ENCODE peak calls at places on chromosome X, in nine cellular contexts. One of them, this sample, is unnamed.

GRCh38 chrX:129540068-129540653 is at the start of gene OCRL:
- DNase-seq in mesenchymal stem cell: peak
- DNase-seq in fibroblast of mammary gland: peak
- DNase-seq in pancreas: peak
- DNase-seq in AG10803: peak
- DNase-seq in lower lobe of right lung: peak
- DNase-seq in BE2C: peak
- DNase-seq in upper lobe of right lung: peak
- DNase-seq in NB4: peak
- DNase-seq in this sample: peak

GRCh38 chrX:12779534-12779933 is 11.7 kb upstream of the PRPS2 start:
- DNase-seq in AG10803: no peak
- DNase-seq in NB4: no peak
- DNase-seq in pancreas: no peak
- DNase-seq in fibroblast of mammary gland: no peak
- DNase-seq in mesenchymal stem cell: peak
- DNase-seq in upper lobe of right lung: no peak
- DNase-seq in BE2C: no peak
- DNase-seq in lower lobe of right lung: no peak
- DNase-seq in this sample: peak

GRCh38 chrX:2497961-2498780 is 2.6 kb downstream of the DHRSX start:
- DNase-seq in AG10803: peak
- DNase-seq in upper lobe of right lung: no peak
- DNase-seq in fibroblast of mammary gland: peak
- DNase-seq in NB4: no peak
- DNase-seq in pancreas: no peak
- DNase-seq in lower lobe of right lung: no peak
- DNase-seq in mesenchymal stem cell: peak
- DNase-seq in BE2C: no peak
- DNase-seq in this sample: peak

GRCh38 chrX:77167993-77168392 is 279.2 kb upstream of the FGF16 start:
- DNase-seq in fibroblast of mammary gland: no peak
- DNase-seq in BE2C: no peak
- DNase-seq in NB4: peak
- DNase-seq in AG10803: no peak
- DNase-seq in lower lobe of right lung: no peak
- DNase-seq in mesenchymal stem cell: no peak
- DNase-seq in pancreas: no peak
- DNase-seq in upper lobe of right lung: no peak
- DNase-seq in this sample: peak

GRCh38 chrX:110563276-110563675 is 204.6 kb downstream of the RTL9 start:
- DNase-seq in lower lobe of right lung: no peak
- DNase-seq in mesenchymal stem cell: no peak
- DNase-seq in fibroblast of mammary gland: peak
- DNase-seq in upper lobe of right lung: no peak
- DNase-seq in BE2C: no peak
- DNase-seq in pancreas: no peak
- DNase-seq in NB4: no peak
- DNase-seq in AG10803: peak
- DNase-seq in this sample: peak

GRCh38 chrX:9163153-9163790 is 129.3 kb upstream of the FAM9B start:
- DNase-seq in fibroblast of mammary gland: peak
- DNase-seq in NB4: no peak
- DNase-seq in lower lobe of right lung: no peak
- DNase-seq in mesenchymal stem cell: peak
- DNase-seq in BE2C: no peak
- DNase-seq in AG10803: peak
- DNase-seq in pancreas: no peak
- DNase-seq in upper lobe of right lung: no peak
- DNase-seq in this sample: no peak

GRCh38 chrX:144790148-144790547 is 457.2 kb upstream of the SPANXN1 start:
- DNase-seq in pancreas: no peak
- DNase-seq in lower lobe of right lung: no peak
- DNase-seq in NB4: no peak
- DNase-seq in upper lobe of right lung: no peak
- DNase-seq in fibroblast of mammary gland: no peak
- DNase-seq in AG10803: no peak
- DNase-seq in mesenchymal stem cell: no peak
- DNase-seq in BE2C: no peak
- DNase-seq in this sample: no peak

GRCh38 chrX:37509349-37509748 is 62.1 kb upstream of the LANCL3 start:
- DNase-seq in AG10803: no peak
- DNase-seq in BE2C: no peak
- DNase-seq in mesenchymal stem cell: no peak
- DNase-seq in pancreas: no peak
- DNase-seq in fibroblast of mammary gland: peak
- DNase-seq in upper lobe of right lung: no peak
- DNase-seq in NB4: peak
- DNase-seq in lower lobe of right lung: no peak
- DNase-seq in this sample: peak

GRCh38 chrX:129793604-129794191 is 13.9 kb downstream of the SASH3 start:
- DNase-seq in mesenchymal stem cell: no peak
- DNase-seq in AG10803: no peak
- DNase-seq in NB4: no peak
- DNase-seq in pancreas: no peak
- DNase-seq in BE2C: no peak
- DNase-seq in upper lobe of right lung: no peak
- DNase-seq in fibroblast of mammary gland: no peak
- DNase-seq in lower lobe of right lung: no peak
- DNase-seq in this sample: no peak

GRCh38 chrX:29992083-29992482 is 223.3 kb upstream of the MAGEB2 start:
- DNase-seq in AG10803: no peak
- DNase-seq in BE2C: no peak
- DNase-seq in mesenchymal stem cell: no peak
- DNase-seq in lower lobe of right lung: no peak
- DNase-seq in fibroblast of mammary gland: no peak
- DNase-seq in upper lobe of right lung: no peak
- DNase-seq in pancreas: no peak
- DNase-seq in NB4: no peak
- DNase-seq in this sample: no peak

GRCh38 chrX:53319614-53320542 is 38.5 kb upstream of the IQSEC2 start:
- DNase-seq in AG10803: no peak
- DNase-seq in BE2C: no peak
- DNase-seq in lower lobe of right lung: no peak
- DNase-seq in fibroblast of mammary gland: no peak
- DNase-seq in mesenchymal stem cell: no peak
- DNase-seq in upper lobe of right lung: no peak
- DNase-seq in pancreas: no peak
- DNase-seq in NB4: peak
- DNase-seq in this sample: no peak

GRCh38 chrX:44157858-44158257 is 184.7 kb upstream of the NDP start:
- DNase-seq in AG10803: peak
- DNase-seq in mesenchymal stem cell: no peak
- DNase-seq in pancreas: no peak
- DNase-seq in NB4: no peak
- DNase-seq in BE2C: no peak
- DNase-seq in upper lobe of right lung: no peak
- DNase-seq in lower lobe of right lung: no peak
- DNase-seq in fibroblast of mammary gland: peak
- DNase-seq in this sample: no peak

GRCh38 chrX:44314259-44314734 is 29.2 kb downstream of the EFHC2 start:
- DNase-seq in NB4: peak
- DNase-seq in lower lobe of right lung: peak
- DNase-seq in upper lobe of right lung: no peak
- DNase-seq in pancreas: no peak
- DNase-seq in BE2C: peak
- DNase-seq in AG10803: peak
- DNase-seq in mesenchymal stem cell: peak
- DNase-seq in fibroblast of mammary gland: peak
- DNase-seq in this sample: peak

DNA sequence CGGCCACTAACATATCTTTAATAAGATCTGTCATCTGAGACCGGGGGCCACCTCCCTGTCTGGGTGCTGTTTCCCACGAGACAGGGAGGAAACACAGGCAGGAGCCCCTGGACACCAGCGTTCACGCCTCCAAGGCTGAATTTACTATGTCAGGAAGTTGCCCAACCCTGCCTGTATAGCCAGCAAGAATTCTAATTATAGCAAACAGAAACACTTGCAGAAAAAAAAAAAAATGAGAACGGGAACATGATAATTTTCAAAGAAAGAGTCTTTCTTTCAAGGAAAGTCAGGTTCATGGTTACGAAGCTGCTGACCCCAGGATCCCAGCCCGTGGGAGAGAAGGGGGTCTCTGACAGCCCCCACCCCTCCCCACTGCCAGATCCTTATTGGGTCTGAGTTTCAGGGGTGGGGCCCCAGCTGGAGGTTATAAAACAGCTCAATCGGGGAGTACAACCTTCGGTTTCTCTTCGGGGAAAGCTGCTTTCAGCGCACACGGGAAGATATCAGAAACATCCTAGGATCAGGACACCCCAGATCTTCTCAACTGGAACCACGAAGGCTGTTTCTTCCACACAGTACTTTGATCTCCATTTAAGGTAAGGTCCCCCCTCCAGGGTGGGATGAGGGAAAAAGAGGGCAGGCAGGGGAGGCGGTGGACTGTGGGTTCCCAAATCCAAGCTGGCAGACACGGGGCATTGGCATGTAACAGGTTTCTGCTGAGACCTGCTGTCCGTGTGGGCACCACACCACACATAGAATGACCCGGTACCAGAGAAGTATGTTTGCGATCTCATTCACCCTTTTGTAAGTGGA is at the start of gene IL3RA:
- DNase-seq in upper lobe of right lung: no peak
- DNase-seq in pancreas: no peak
- DNase-seq in BE2C: no peak
- DNase-seq in fibroblast of mammary gland: no peak
- DNase-seq in mesenchymal stem cell: peak
- DNase-seq in NB4: peak
- DNase-seq in AG10803: peak
- DNase-seq in lower lobe of right lung: peak
- DNase-seq in this sample: peak
- H3K4me3 ChIP-seq in upper lobe of right lung: peak
- H3K4me3 ChIP-seq in pancreas: peak
- H3K4me3 ChIP-seq in BE2C: no peak
- H3K4me3 ChIP-seq in fibroblast of mammary gland: no peak
- H3K4me3 ChIP-seq in mesenchymal stem cell: no peak
- H3K4me3 ChIP-seq in NB4: peak
- H3K4me3 ChIP-seq in AG10803: peak
- H3K4me3 ChIP-seq in lower lobe of right lung: peak
- H3K4me3 ChIP-seq in this sample: peak

GRCh38 chrX:153881281-153881680 is 4.7 kb downstream of the L1CAM start:
- DNase-seq in NB4: no peak
- DNase-seq in AG10803: no peak
- DNase-seq in pancreas: no peak
- DNase-seq in lower lobe of right lung: no peak
- DNase-seq in upper lobe of right lung: no peak
- DNase-seq in fibroblast of mammary gland: no peak
- DNase-seq in BE2C: no peak
- DNase-seq in mesenchymal stem cell: no peak
- DNase-seq in this sample: no peak
- H3K4me3 ChIP-seq in NB4: no peak
- H3K4me3 ChIP-seq in AG10803: no peak
- H3K4me3 ChIP-seq in pancreas: no peak
- H3K4me3 ChIP-seq in lower lobe of right lung: no peak
- H3K4me3 ChIP-seq in upper lobe of right lung: no peak
- H3K4me3 ChIP-seq in fibroblast of mammary gland: no peak
- H3K4me3 ChIP-seq in BE2C: no peak
- H3K4me3 ChIP-seq in mesenchymal stem cell: no peak
- H3K4me3 ChIP-seq in this sample: no peak

GRCh38 chrX:38803286-38803608 is 2.0 kb downstream of the MID1IP1 start:
- DNase-seq in BE2C: no peak
- DNase-seq in upper lobe of right lung: no peak
- DNase-seq in NB4: no peak
- DNase-seq in pancreas: no peak
- DNase-seq in AG10803: no peak
- DNase-seq in fibroblast of mammary gland: no peak
- DNase-seq in mesenchymal stem cell: no peak
- DNase-seq in lower lobe of right lung: no peak
- DNase-seq in this sample: no peak
- H3K4me3 ChIP-seq in BE2C: peak
- H3K4me3 ChIP-seq in upper lobe of right lung: peak
- H3K4me3 ChIP-seq in NB4: peak
- H3K4me3 ChIP-seq in pancreas: peak
- H3K4me3 ChIP-seq in AG10803: peak
- H3K4me3 ChIP-seq in fibroblast of mammary gland: peak
- H3K4me3 ChIP-seq in mesenchymal stem cell: no peak
- H3K4me3 ChIP-seq in lower lobe of right lung: peak
- H3K4me3 ChIP-seq in this sample: peak

GRCh38 chrX:23334536-23334870 is at the start of gene PTCHD1:
- DNase-seq in upper lobe of right lung: no peak
- DNase-seq in NB4: no peak
- DNase-seq in AG10803: no peak
- DNase-seq in lower lobe of right lung: no peak
- DNase-seq in mesenchymal stem cell: no peak
- DNase-seq in BE2C: no peak
- DNase-seq in pancreas: peak
- DNase-seq in fibroblast of mammary gland: no peak
- DNase-seq in this sample: no peak

GRCh38 chrX:23332888-23333821 is 1.5 kb upstream of the PTCHD1 start:
- DNase-seq in AG10803: no peak
- DNase-seq in upper lobe of right lung: no peak
- DNase-seq in lower lobe of right lung: no peak
- DNase-seq in mesenchymal stem cell: no peak
- DNase-seq in BE2C: no peak
- DNase-seq in pancreas: no peak
- DNase-seq in NB4: no peak
- DNase-seq in fibroblast of mammary gland: no peak
- DNase-seq in this sample: no peak

GRCh38 chrX:23332101-23332887 is 2.4 kb upstream of the PTCHD1 start:
- DNase-seq in NB4: no peak
- DNase-seq in fibroblast of mammary gland: no peak
- DNase-seq in BE2C: no peak
- DNase-seq in lower lobe of right lung: no peak
- DNase-seq in pancreas: no peak
- DNase-seq in AG10803: no peak
- DNase-seq in mesenchymal stem cell: peak
- DNase-seq in upper lobe of right lung: no peak
- DNase-seq in this sample: no peak

GRCh38 chrX:23333842-23334535 is 660 bp upstream of the PTCHD1 start:
- DNase-seq in pancreas: no peak
- DNase-seq in fibroblast of mammary gland: no peak
- DNase-seq in upper lobe of right lung: peak
- DNase-seq in BE2C: no peak
- DNase-seq in mesenchymal stem cell: no peak
- DNase-seq in AG10803: no peak
- DNase-seq in lower lobe of right lung: no peak
- DNase-seq in NB4: no peak
- DNase-seq in this sample: no peak

DNA sequence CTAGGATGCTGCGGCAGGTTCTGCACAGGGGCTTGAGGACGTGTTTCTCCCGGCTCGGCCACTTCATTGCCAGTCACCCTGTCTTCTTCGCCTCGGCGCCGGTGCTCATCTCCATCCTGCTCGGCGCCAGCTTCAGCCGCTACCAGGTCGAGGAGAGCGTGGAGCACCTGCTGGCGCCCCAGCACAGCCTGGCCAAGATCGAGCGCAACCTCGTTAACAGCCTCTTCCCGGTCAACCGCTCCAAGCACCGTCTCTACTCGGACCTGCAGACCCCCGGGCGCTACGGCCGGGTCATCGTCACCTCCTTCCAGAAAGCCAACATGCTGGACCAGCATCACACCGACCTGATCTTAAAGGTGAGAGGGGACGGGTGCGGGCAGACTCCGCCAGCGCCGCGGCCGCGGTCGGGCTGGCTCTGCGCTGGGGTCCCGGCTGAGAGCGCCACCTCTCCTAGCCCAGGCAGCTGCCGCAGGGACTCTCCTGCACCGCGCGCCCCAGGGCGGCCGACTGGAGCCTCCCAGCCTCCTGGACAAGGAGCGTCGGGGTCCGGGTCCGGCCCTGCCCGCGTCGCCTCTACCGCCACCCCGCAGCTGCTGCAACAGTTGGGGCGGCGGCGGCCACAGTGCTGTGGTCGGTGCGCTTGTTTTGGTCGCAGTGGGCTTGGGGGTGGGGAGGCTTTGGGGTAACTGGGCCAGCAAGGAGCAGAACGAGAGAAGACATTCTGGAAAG is 386 bp downstream of the PTCHD1 start:
- DNase-seq in BE2C: no peak
- DNase-seq in upper lobe of right lung: no peak
- DNase-seq in lower lobe of right lung: no peak
- DNase-seq in pancreas: no peak
- DNase-seq in AG10803: no peak
- DNase-seq in NB4: no peak
- DNase-seq in fibroblast of mammary gland: no peak
- DNase-seq in mesenchymal stem cell: no peak
- DNase-seq in this sample: no peak
- H3K4me3 ChIP-seq in BE2C: peak
- H3K4me3 ChIP-seq in upper lobe of right lung: no peak
- H3K4me3 ChIP-seq in lower lobe of right lung: peak
- H3K4me3 ChIP-seq in pancreas: peak
- H3K4me3 ChIP-seq in AG10803: no peak
- H3K4me3 ChIP-seq in NB4: no peak
- H3K4me3 ChIP-seq in fibroblast of mammary gland: no peak
- H3K4me3 ChIP-seq in mesenchymal stem cell: no peak
- H3K4me3 ChIP-seq in this sample: no peak